ENCODE peak calls at places on chromosomes 7 and 10, in four cellular contexts. One of them, this sample, is unnamed.

GRCh38 chr7:156752371-156753297 is 112.1 kb downstream of the RNF32 start:
- DNase-seq in ELR: no peak
- DNase-seq in germinal center: no peak
- DNase-seq in SJSA1: no peak
- DNase-seq in this sample: no peak

GRCh38 chr10:117616179-117616578 is 73.6 kb downstream of the EMX2 start:
- DNase-seq in ELR: no peak
- DNase-seq in germinal center: no peak
- DNase-seq in SJSA1: no peak
- DNase-seq in this sample: no peak

GRCh38 chr7:74365320-74366022 is 76.3 kb downstream of the CLIP2 start:
- DNase-seq in ELR: peak; percentile 72
- DNase-seq in germinal center: peak; percentile 30
- DNase-seq in SJSA1: peak; percentile 76
- DNase-seq in this sample: no peak

GRCh38 chr10:34598972-34599371 is 216.1 kb downstream of the PARD3 start:
- DNase-seq in ELR: no peak
- DNase-seq in germinal center: no peak
- DNase-seq in SJSA1: no peak
- DNase-seq in this sample: no peak

GRCh38 chr10:114548662-114549061 is 109.4 kb downstream of the ABLIM1 start:
- DNase-seq in ELR: peak; percentile 55
- DNase-seq in germinal center: no peak
- DNase-seq in SJSA1: no peak
- DNase-seq in this sample: no peak

GRCh38 chr7:50502947-50503346 is 52.8 kb upstream of the FIGNL1 start:
- DNase-seq in ELR: no peak
- DNase-seq in germinal center: no peak
- DNase-seq in SJSA1: no peak
- DNase-seq in this sample: no peak

GRCh38 chr7:21011153-21011552 is 224.5 kb upstream of the SP8 start:
- DNase-seq in ELR: no peak
- DNase-seq in germinal center: no peak
- DNase-seq in SJSA1: no peak
- DNase-seq in this sample: peak; percentile 90

GRCh38 chr10:43865275-43866135 is 216.8 kb upstream of the ZNF32 start:
- DNase-seq in ELR: no peak
- DNase-seq in germinal center: no peak
- DNase-seq in SJSA1: peak; percentile 16
- DNase-seq in this sample: no peak

GRCh38 chr7:32357535-32358277 is 132.5 kb downstream of the LSM5 start:
- DNase-seq in ELR: peak; percentile 37
- DNase-seq in germinal center: no peak
- DNase-seq in SJSA1: no peak
- DNase-seq in this sample: no peak

GRCh38 chr7:68248973-68249372 is 1252.3 kb downstream of the TYW1 start:
- DNase-seq in ELR: no peak
- DNase-seq in germinal center: no peak
- DNase-seq in SJSA1: no peak
- DNase-seq in this sample: no peak

GRCh38 chr10:129709627-129710509 is 242.8 kb downstream of the MGMT start:
- DNase-seq in ELR: no peak
- DNase-seq in germinal center: no peak
- DNase-seq in SJSA1: no peak
- DNase-seq in this sample: peak; percentile 32

GRCh38 chr10:106378251-106378650 is 786.3 kb downstream of the SORCS1 start:
- DNase-seq in ELR: no peak
- DNase-seq in germinal center: no peak
- DNase-seq in SJSA1: no peak
- DNase-seq in this sample: no peak

GRCh38 chr10:122176232-122176865 is 94.7 kb upstream of the BTBD16 start:
- DNase-seq in ELR: peak; percentile 48
- DNase-seq in germinal center: no peak
- DNase-seq in SJSA1: no peak
- DNase-seq in this sample: no peak

GRCh38 chr10:127337801-127338200 is 141.4 kb upstream of the INSYN2A start:
- DNase-seq in ELR: no peak
- DNase-seq in germinal center: no peak
- DNase-seq in SJSA1: no peak
- DNase-seq in this sample: no peak

GRCh38 chr7:22488643-22489462 is 11.1 kb downstream of the STEAP1B start:
- DNase-seq in ELR: peak; percentile 81
- DNase-seq in germinal center: peak; percentile 72
- DNase-seq in SJSA1: peak; percentile 59
- DNase-seq in this sample: no peak

GRCh38 chr10:21078410-21079329 is 181.6 kb upstream of the NEBL start:
- DNase-seq in ELR: peak; percentile 64
- DNase-seq in germinal center: peak; percentile 4
- DNase-seq in SJSA1: peak; percentile 58
- DNase-seq in this sample: no peak

GRCh38 chr10:955127-955819 is 23.8 kb upstream of the LARP4B start:
- DNase-seq in ELR: no peak
- DNase-seq in germinal center: no peak
- DNase-seq in SJSA1: no peak
- DNase-seq in this sample: no peak

GRCh38 chr10:122112021-122112616 is 123.2 kb downstream of the TACC2 start:
- DNase-seq in ELR: peak; percentile 84
- DNase-seq in germinal center: no peak
- DNase-seq in SJSA1: no peak
- DNase-seq in this sample: no peak

GRCh38 chr10:47031953-47032465 is 120.8 kb downstream of the PTPN20 start:
- DNase-seq in ELR: peak; percentile 20
- DNase-seq in germinal center: no peak
- DNase-seq in SJSA1: peak; percentile 20
- DNase-seq in this sample: no peak

GRCh38 chr7:113289140-113289740 is 170.9 kb upstream of the SMIM30 start:
- DNase-seq in ELR: peak; percentile 69
- DNase-seq in germinal center: no peak
- DNase-seq in SJSA1: no peak
- DNase-seq in this sample: no peak

GRCh38 chr10:78630944-78631838 is 437.6 kb upstream of the ZMIZ1 start:
- DNase-seq in ELR: no peak
- DNase-seq in germinal center: no peak
- DNase-seq in SJSA1: no peak
- DNase-seq in this sample: no peak

GRCh38 chr10:87685832-87686589 is 26.3 kb downstream of the PAPSS2 start:
- DNase-seq in ELR: no peak
- DNase-seq in germinal center: no peak
- DNase-seq in SJSA1: no peak
- DNase-seq in this sample: no peak

GRCh38 chr7:30348083-30348560 is 63.7 kb downstream of the ZNRF2 start:
- DNase-seq in ELR: peak; percentile 96
- DNase-seq in germinal center: no peak
- DNase-seq in SJSA1: peak; percentile 65
- DNase-seq in this sample: peak; percentile 62

GRCh38 chr7:151599401-151600227 is 79.9 kb upstream of the RHEB start:
- DNase-seq in ELR: peak; percentile 96
- DNase-seq in germinal center: no peak
- DNase-seq in SJSA1: peak; percentile 88
- DNase-seq in this sample: no peak

GRCh38 chr7:24573008-24573553 is at the start of gene PALS2:
- DNase-seq in ELR: peak; percentile 82
- DNase-seq in germinal center: peak; percentile 92
- DNase-seq in SJSA1: peak; percentile 70
- DNase-seq in this sample: peak; percentile 68